ENCODE peak calls at places on chromosomes 4 and X, in ten cellular contexts. One of them, this sample, is unnamed.
A peak's percentile ranks its signal among the peaks of the same experiment; 100 is the strongest.

GRCh38 chr4:153294631-153295030 is 49.9 kb upstream of the MND1 start:
- ATAC-seq in SK-N-SH treated with all-trans-retinoic acid at 6 μM for 48 hours: no peak
- ATAC-seq in left cardiac atrium: no peak
- ATAC-seq in sciatic nerve: no peak
- ATAC-seq in effector memory CD8-positive, alpha-beta T cell: no peak
- ATAC-seq in activated naive CD4-positive, alpha-beta T cell treated with anti-CD3 and anti-CD28 coated beads, Interleukin-2, amount 50 U/mL, for 72 hours: no peak
- ATAC-seq in T-cell: no peak
- ATAC-seq in heart left ventricle: no peak
- ATAC-seq in natural killer cell: no peak
- ATAC-seq in upper lobe of left lung: no peak
- ATAC-seq in this sample: no peak

GRCh38 chr4:1204828-1205591 is 32.6 kb upstream of the SPON2 start:
- ATAC-seq in SK-N-SH treated with all-trans-retinoic acid at 6 μM for 48 hours: no peak
- ATAC-seq in upper lobe of left lung: no peak
- ATAC-seq in heart left ventricle: no peak
- ATAC-seq in activated naive CD4-positive, alpha-beta T cell treated with anti-CD3 and anti-CD28 coated beads, Interleukin-2, amount 50 U/mL, for 72 hours: no peak
- ATAC-seq in natural killer cell: no peak
- ATAC-seq in effector memory CD8-positive, alpha-beta T cell: no peak
- ATAC-seq in sciatic nerve: no peak
- ATAC-seq in T-cell: no peak
- ATAC-seq in left cardiac atrium: no peak
- ATAC-seq in this sample: no peak

GRCh38 chrX:107551546-107551945 is 76.8 kb upstream of the PRPS1 start:
- ATAC-seq in natural killer cell: no peak
- ATAC-seq in sciatic nerve: no peak
- ATAC-seq in left cardiac atrium: no peak
- ATAC-seq in T-cell: no peak
- ATAC-seq in effector memory CD8-positive, alpha-beta T cell: no peak
- ATAC-seq in upper lobe of left lung: no peak
- ATAC-seq in SK-N-SH treated with all-trans-retinoic acid at 6 μM for 48 hours: no peak
- ATAC-seq in heart left ventricle: peak; percentile 38
- ATAC-seq in activated naive CD4-positive, alpha-beta T cell treated with anti-CD3 and anti-CD28 coated beads, Interleukin-2, amount 50 U/mL, for 72 hours: no peak
- ATAC-seq in this sample: no peak

GRCh38 chrX:58025979-58026378 is 115.7 kb upstream of the ZXDA start:
- ATAC-seq in effector memory CD8-positive, alpha-beta T cell: no peak
- ATAC-seq in left cardiac atrium: no peak
- ATAC-seq in heart left ventricle: no peak
- ATAC-seq in T-cell: no peak
- ATAC-seq in natural killer cell: peak; percentile 52
- ATAC-seq in SK-N-SH treated with all-trans-retinoic acid at 6 μM for 48 hours: peak; percentile 67
- ATAC-seq in upper lobe of left lung: no peak
- ATAC-seq in activated naive CD4-positive, alpha-beta T cell treated with anti-CD3 and anti-CD28 coated beads, Interleukin-2, amount 50 U/mL, for 72 hours: no peak
- ATAC-seq in sciatic nerve: no peak
- ATAC-seq in this sample: no peak

GRCh38 chrX:131944936-131945902 is 77.9 kb upstream of the STK26 start:
- ATAC-seq in natural killer cell: no peak
- ATAC-seq in effector memory CD8-positive, alpha-beta T cell: no peak
- ATAC-seq in upper lobe of left lung: no peak
- ATAC-seq in T-cell: no peak
- ATAC-seq in SK-N-SH treated with all-trans-retinoic acid at 6 μM for 48 hours: no peak
- ATAC-seq in sciatic nerve: no peak
- ATAC-seq in heart left ventricle: no peak
- ATAC-seq in activated naive CD4-positive, alpha-beta T cell treated with anti-CD3 and anti-CD28 coated beads, Interleukin-2, amount 50 U/mL, for 72 hours: peak; percentile 59
- ATAC-seq in left cardiac atrium: no peak
- ATAC-seq in this sample: no peak

GRCh38 chr4:140523370-140523856 is 555 bp upstream of the ELMOD2 start:
- ATAC-seq in T-cell: no peak
- ATAC-seq in heart left ventricle: no peak
- ATAC-seq in sciatic nerve: no peak
- ATAC-seq in upper lobe of left lung: peak; percentile 19
- ATAC-seq in activated naive CD4-positive, alpha-beta T cell treated with anti-CD3 and anti-CD28 coated beads, Interleukin-2, amount 50 U/mL, for 72 hours: no peak
- ATAC-seq in left cardiac atrium: peak; percentile 2
- ATAC-seq in SK-N-SH treated with all-trans-retinoic acid at 6 μM for 48 hours: no peak
- ATAC-seq in effector memory CD8-positive, alpha-beta T cell: no peak
- ATAC-seq in natural killer cell: no peak
- ATAC-seq in this sample: peak; percentile 10

GRCh38 chr4:173420821-173421220 is 21.9 kb upstream of the SCRG1 start:
- ATAC-seq in left cardiac atrium: no peak
- ATAC-seq in activated naive CD4-positive, alpha-beta T cell treated with anti-CD3 and anti-CD28 coated beads, Interleukin-2, amount 50 U/mL, for 72 hours: no peak
- ATAC-seq in heart left ventricle: no peak
- ATAC-seq in effector memory CD8-positive, alpha-beta T cell: no peak
- ATAC-seq in upper lobe of left lung: no peak
- ATAC-seq in T-cell: no peak
- ATAC-seq in SK-N-SH treated with all-trans-retinoic acid at 6 μM for 48 hours: no peak
- ATAC-seq in natural killer cell: no peak
- ATAC-seq in sciatic nerve: no peak
- ATAC-seq in this sample: no peak

GRCh38 chrX:23012636-23013035 is 12.9 kb downstream of the DDX53 start:
- ATAC-seq in natural killer cell: peak; percentile 8
- ATAC-seq in upper lobe of left lung: no peak
- ATAC-seq in effector memory CD8-positive, alpha-beta T cell: no peak
- ATAC-seq in heart left ventricle: no peak
- ATAC-seq in left cardiac atrium: no peak
- ATAC-seq in SK-N-SH treated with all-trans-retinoic acid at 6 μM for 48 hours: no peak
- ATAC-seq in activated naive CD4-positive, alpha-beta T cell treated with anti-CD3 and anti-CD28 coated beads, Interleukin-2, amount 50 U/mL, for 72 hours: no peak
- ATAC-seq in T-cell: no peak
- ATAC-seq in sciatic nerve: no peak
- ATAC-seq in this sample: no peak

GRCh38 chr4:159400782-159401712 is 298.2 kb downstream of the RAPGEF2 start:
- ATAC-seq in heart left ventricle: peak; percentile 26
- ATAC-seq in sciatic nerve: peak; percentile 32
- ATAC-seq in natural killer cell: no peak
- ATAC-seq in effector memory CD8-positive, alpha-beta T cell: no peak
- ATAC-seq in activated naive CD4-positive, alpha-beta T cell treated with anti-CD3 and anti-CD28 coated beads, Interleukin-2, amount 50 U/mL, for 72 hours: no peak
- ATAC-seq in T-cell: no peak
- ATAC-seq in upper lobe of left lung: peak; percentile 56
- ATAC-seq in SK-N-SH treated with all-trans-retinoic acid at 6 μM for 48 hours: peak; percentile 71
- ATAC-seq in left cardiac atrium: peak; percentile 45
- ATAC-seq in this sample: no peak

GRCh38 chrX:28552882-28553829 is 34.1 kb upstream of the IL1RAPL1 start:
- ATAC-seq in left cardiac atrium: no peak
- ATAC-seq in sciatic nerve: no peak
- ATAC-seq in activated naive CD4-positive, alpha-beta T cell treated with anti-CD3 and anti-CD28 coated beads, Interleukin-2, amount 50 U/mL, for 72 hours: no peak
- ATAC-seq in upper lobe of left lung: no peak
- ATAC-seq in heart left ventricle: no peak
- ATAC-seq in SK-N-SH treated with all-trans-retinoic acid at 6 μM for 48 hours: no peak
- ATAC-seq in natural killer cell: no peak
- ATAC-seq in effector memory CD8-positive, alpha-beta T cell: no peak
- ATAC-seq in T-cell: no peak
- ATAC-seq in this sample: no peak

GRCh38 chrX:118519411-118520205 is 24.0 kb downstream of the DOCK11 start:
- ATAC-seq in upper lobe of left lung: peak; percentile 60
- ATAC-seq in sciatic nerve: peak; percentile 70
- ATAC-seq in heart left ventricle: peak; percentile 20
- ATAC-seq in SK-N-SH treated with all-trans-retinoic acid at 6 μM for 48 hours: peak; percentile 54
- ATAC-seq in effector memory CD8-positive, alpha-beta T cell: no peak
- ATAC-seq in left cardiac atrium: peak; percentile 23
- ATAC-seq in natural killer cell: no peak
- ATAC-seq in T-cell: no peak
- ATAC-seq in activated naive CD4-positive, alpha-beta T cell treated with anti-CD3 and anti-CD28 coated beads, Interleukin-2, amount 50 U/mL, for 72 hours: peak; percentile 49
- ATAC-seq in this sample: peak; percentile 30

GRCh38 chrX:139770366-139770765 is 62.4 kb upstream of the MCF2 start:
- ATAC-seq in sciatic nerve: no peak
- ATAC-seq in upper lobe of left lung: no peak
- ATAC-seq in SK-N-SH treated with all-trans-retinoic acid at 6 μM for 48 hours: no peak
- ATAC-seq in natural killer cell: no peak
- ATAC-seq in left cardiac atrium: no peak
- ATAC-seq in activated naive CD4-positive, alpha-beta T cell treated with anti-CD3 and anti-CD28 coated beads, Interleukin-2, amount 50 U/mL, for 72 hours: no peak
- ATAC-seq in heart left ventricle: no peak
- ATAC-seq in T-cell: no peak
- ATAC-seq in effector memory CD8-positive, alpha-beta T cell: no peak
- ATAC-seq in this sample: no peak

GRCh38 chrX:42375080-42375479 is 402.9 kb downstream of the PPP1R2C start:
- ATAC-seq in left cardiac atrium: no peak
- ATAC-seq in SK-N-SH treated with all-trans-retinoic acid at 6 μM for 48 hours: no peak
- ATAC-seq in activated naive CD4-positive, alpha-beta T cell treated with anti-CD3 and anti-CD28 coated beads, Interleukin-2, amount 50 U/mL, for 72 hours: no peak
- ATAC-seq in T-cell: no peak
- ATAC-seq in natural killer cell: no peak
- ATAC-seq in upper lobe of left lung: no peak
- ATAC-seq in effector memory CD8-positive, alpha-beta T cell: no peak
- ATAC-seq in heart left ventricle: no peak
- ATAC-seq in sciatic nerve: no peak
- ATAC-seq in this sample: no peak